ENCODE peak calls at places on chromosomes 3 and 15, in ten cellular contexts. One of them, this sample, is unnamed.

GRCh38 chr3:10703875-10704274 is 112.2 kb upstream of the SLC6A11 start:
- DNase-seq in NB4: peak; percentile 52
- DNase-seq in stomach: no peak
- DNase-seq in GM12878: no peak
- DNase-seq in lower leg skin: no peak
- DNase-seq in ovary: no peak
- DNase-seq in Peyer's patch: no peak
- DNase-seq in tibial nerve: no peak
- DNase-seq in endothelial cell of umbilical vein: no peak
- DNase-seq in esophagus squamous epithelium: no peak
- DNase-seq in this sample: no peak

GRCh38 chr3:13577181-13578121 is 28.5 kb downstream of the FBLN2 start:
- DNase-seq in stomach: no peak
- DNase-seq in Peyer's patch: no peak
- DNase-seq in ovary: no peak
- DNase-seq in esophagus squamous epithelium: no peak
- DNase-seq in GM12878: no peak
- DNase-seq in tibial nerve: no peak
- DNase-seq in lower leg skin: no peak
- DNase-seq in NB4: no peak
- DNase-seq in endothelial cell of umbilical vein: no peak
- DNase-seq in this sample: no peak

GRCh38 chr15:44861439-44861910 is 95.0 kb upstream of the TERB2 start:
- DNase-seq in stomach: no peak
- DNase-seq in GM12878: no peak
- DNase-seq in Peyer's patch: no peak
- DNase-seq in ovary: no peak
- DNase-seq in endothelial cell of umbilical vein: no peak
- DNase-seq in esophagus squamous epithelium: no peak
- DNase-seq in tibial nerve: no peak
- DNase-seq in NB4: no peak
- DNase-seq in lower leg skin: no peak
- DNase-seq in this sample: peak; percentile 36

GRCh38 chr3:180615954-180616353 is 14.0 kb downstream of the TTC14 start:
- DNase-seq in NB4: no peak
- DNase-seq in stomach: no peak
- DNase-seq in esophagus squamous epithelium: no peak
- DNase-seq in GM12878: no peak
- DNase-seq in tibial nerve: no peak
- DNase-seq in lower leg skin: no peak
- DNase-seq in ovary: no peak
- DNase-seq in endothelial cell of umbilical vein: no peak
- DNase-seq in Peyer's patch: no peak
- DNase-seq in this sample: no peak

GRCh38 chr15:40471105-40471777 is 457 bp downstream of the CHST14 start:
- DNase-seq in esophagus squamous epithelium: no peak
- DNase-seq in ovary: peak; percentile 46
- DNase-seq in tibial nerve: no peak
- DNase-seq in Peyer's patch: peak; percentile 57
- DNase-seq in endothelial cell of umbilical vein: peak; percentile 41
- DNase-seq in NB4: peak; percentile 85
- DNase-seq in stomach: no peak
- DNase-seq in lower leg skin: no peak
- DNase-seq in GM12878: no peak
- DNase-seq in this sample: peak; percentile 40

GRCh38 chr15:63056843-63057242 is 14.3 kb downstream of the TPM1 start:
- DNase-seq in tibial nerve: no peak
- DNase-seq in stomach: peak; percentile 50
- DNase-seq in NB4: no peak
- DNase-seq in GM12878: no peak
- DNase-seq in Peyer's patch: peak; percentile 58
- DNase-seq in endothelial cell of umbilical vein: no peak
- DNase-seq in lower leg skin: no peak
- DNase-seq in ovary: peak; percentile 89
- DNase-seq in esophagus squamous epithelium: no peak
- DNase-seq in this sample: no peak

GRCh38 chr3:12964713-12965612 is 108.3 kb downstream of the IQSEC1 start:
- DNase-seq in Peyer's patch: no peak
- DNase-seq in stomach: no peak
- DNase-seq in endothelial cell of umbilical vein: no peak
- DNase-seq in esophagus squamous epithelium: no peak
- DNase-seq in tibial nerve: no peak
- DNase-seq in lower leg skin: no peak
- DNase-seq in ovary: no peak
- DNase-seq in NB4: no peak
- DNase-seq in GM12878: no peak
- DNase-seq in this sample: no peak

GRCh38 chr15:45662375-45662774 is 27.5 kb downstream of the SQOR start:
- DNase-seq in lower leg skin: no peak
- DNase-seq in esophagus squamous epithelium: no peak
- DNase-seq in endothelial cell of umbilical vein: no peak
- DNase-seq in GM12878: no peak
- DNase-seq in Peyer's patch: no peak
- DNase-seq in tibial nerve: no peak
- DNase-seq in ovary: no peak
- DNase-seq in NB4: no peak
- DNase-seq in stomach: no peak
- DNase-seq in this sample: no peak

GRCh38 chr3:159852821-159853505 is 135.7 kb upstream of the IL12A start:
- DNase-seq in esophagus squamous epithelium: no peak
- DNase-seq in NB4: no peak
- DNase-seq in lower leg skin: no peak
- DNase-seq in GM12878: no peak
- DNase-seq in Peyer's patch: no peak
- DNase-seq in stomach: no peak
- DNase-seq in endothelial cell of umbilical vein: peak; percentile 97
- DNase-seq in ovary: peak; percentile 19
- DNase-seq in tibial nerve: no peak
- DNase-seq in this sample: peak; percentile 12

DNA sequence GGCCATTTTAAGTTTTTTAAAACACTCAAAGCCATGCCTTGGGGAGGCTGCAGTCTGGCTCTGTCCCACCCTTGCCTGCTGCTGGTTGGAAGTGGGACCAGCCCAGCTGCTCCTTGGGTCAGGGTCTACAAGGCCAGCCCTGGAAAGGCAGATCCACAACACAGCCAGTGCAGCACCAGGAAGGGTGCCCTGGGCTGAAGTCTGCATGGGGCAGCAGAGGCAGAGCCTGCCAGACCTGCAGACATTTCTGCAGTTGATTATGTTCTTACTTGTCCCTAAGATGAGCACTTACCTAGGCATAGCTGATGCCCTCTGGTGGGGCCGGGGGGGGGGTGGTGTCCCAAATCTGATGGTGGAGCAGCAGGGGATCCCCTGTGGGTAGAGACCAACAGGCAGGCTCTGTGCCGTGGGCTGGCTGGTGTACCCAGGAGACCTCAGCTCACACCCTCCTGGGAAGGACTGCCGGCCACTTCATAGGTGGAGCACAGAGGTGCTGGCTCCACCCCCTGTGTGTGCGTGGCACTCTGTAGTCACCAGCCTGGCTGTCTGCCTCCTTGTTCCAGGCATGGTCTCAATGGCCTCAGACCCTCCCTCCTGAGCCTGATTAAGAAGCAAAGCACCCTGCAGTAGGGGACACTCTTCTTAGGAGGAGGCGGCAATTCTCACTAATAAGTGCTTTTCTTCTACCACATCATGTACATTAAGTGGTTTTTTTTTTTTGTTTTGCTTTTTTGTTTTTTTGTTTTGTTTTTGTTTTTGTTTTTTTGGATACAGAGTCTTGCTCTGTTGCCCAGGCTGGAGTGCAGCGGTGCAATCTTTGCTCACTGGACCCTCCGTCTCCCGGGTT is 97.4 kb upstream of the KLF13 start:
- DNase-seq in lower leg skin: no peak
- DNase-seq in NB4: peak; percentile 54
- DNase-seq in GM12878: peak; percentile 91
- DNase-seq in endothelial cell of umbilical vein: no peak
- DNase-seq in ovary: no peak
- DNase-seq in tibial nerve: no peak
- DNase-seq in Peyer's patch: peak; percentile 81
- DNase-seq in stomach: peak; percentile 88
- DNase-seq in esophagus squamous epithelium: no peak
- DNase-seq in this sample: no peak
- TF ChIP-seq POLR2A in lower leg skin: no peak
- TF ChIP-seq POLR2A in NB4: no peak
- TF ChIP-seq POLR2A in GM12878: peak; percentile 85
- TF ChIP-seq POLR2A in endothelial cell of umbilical vein: no peak
- TF ChIP-seq POLR2A in ovary: no peak
- TF ChIP-seq POLR2A in tibial nerve: no peak
- TF ChIP-seq POLR2A in Peyer's patch: peak; percentile 34
- TF ChIP-seq POLR2A in stomach: no peak
- TF ChIP-seq POLR2A in esophagus squamous epithelium: no peak
- TF ChIP-seq POLR2A in this sample: no peak

DNA sequence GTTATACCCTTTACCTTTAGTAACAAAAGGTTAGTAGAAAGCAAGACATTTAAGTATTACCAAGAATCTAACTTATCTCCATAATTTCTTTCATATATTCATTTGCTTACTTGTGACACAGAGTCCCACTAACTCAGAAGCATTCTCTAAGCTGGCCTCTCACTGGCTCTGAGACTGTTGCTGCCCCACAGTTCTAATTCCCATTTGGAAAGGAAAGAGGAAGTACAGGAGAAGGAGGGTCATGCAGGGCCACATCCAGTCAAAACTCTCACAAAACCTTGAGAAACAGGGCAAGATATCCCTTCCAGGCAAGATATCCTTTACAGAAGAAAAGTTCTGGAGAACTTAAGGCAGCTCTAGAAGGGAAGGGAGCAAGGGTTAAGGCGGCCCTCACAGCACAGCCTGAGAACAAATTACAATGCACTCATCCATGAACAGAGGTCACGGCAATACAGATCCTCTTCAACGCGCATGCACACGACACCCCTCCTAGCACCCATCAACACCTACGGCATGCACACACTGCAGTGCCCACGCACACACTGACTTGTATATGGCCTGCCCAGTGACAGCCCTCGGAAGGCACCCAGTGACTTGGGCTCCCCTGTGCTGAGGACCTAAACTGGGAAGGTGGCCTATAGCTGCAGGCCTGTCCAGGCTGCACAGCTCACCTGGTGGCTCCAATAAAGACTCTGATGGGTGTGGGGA is 13.0 kb upstream of the MYO5C start:
- DNase-seq in esophagus squamous epithelium: no peak
- DNase-seq in ovary: no peak
- DNase-seq in stomach: no peak
- DNase-seq in tibial nerve: no peak
- DNase-seq in endothelial cell of umbilical vein: peak; percentile 62
- DNase-seq in lower leg skin: no peak
- DNase-seq in Peyer's patch: no peak
- DNase-seq in NB4: peak; percentile 35
- DNase-seq in GM12878: no peak
- DNase-seq in this sample: no peak
- TF ChIP-seq POLR2A in esophagus squamous epithelium: no peak
- TF ChIP-seq POLR2A in ovary: no peak
- TF ChIP-seq POLR2A in stomach: no peak
- TF ChIP-seq POLR2A in tibial nerve: no peak
- TF ChIP-seq POLR2A in endothelial cell of umbilical vein: no peak
- TF ChIP-seq POLR2A in lower leg skin: no peak
- TF ChIP-seq POLR2A in Peyer's patch: no peak
- TF ChIP-seq POLR2A in NB4: no peak
- TF ChIP-seq POLR2A in GM12878: no peak
- TF ChIP-seq POLR2A in this sample: no peak

GRCh38 chr3:186787642-186788481 is 4.5 kb downstream of the EIF4A2 start:
- DNase-seq in GM12878: no peak
- DNase-seq in Peyer's patch: no peak
- DNase-seq in ovary: no peak
- DNase-seq in lower leg skin: no peak
- DNase-seq in NB4: no peak
- DNase-seq in esophagus squamous epithelium: no peak
- DNase-seq in endothelial cell of umbilical vein: no peak
- DNase-seq in stomach: no peak
- DNase-seq in tibial nerve: no peak
- DNase-seq in this sample: no peak
- TF ChIP-seq POLR2A in GM12878: no peak
- TF ChIP-seq POLR2A in Peyer's patch: no peak
- TF ChIP-seq POLR2A in ovary: no peak
- TF ChIP-seq POLR2A in lower leg skin: no peak
- TF ChIP-seq POLR2A in NB4: no peak
- TF ChIP-seq POLR2A in esophagus squamous epithelium: no peak
- TF ChIP-seq POLR2A in endothelial cell of umbilical vein: peak; percentile 57
- TF ChIP-seq POLR2A in stomach: no peak
- TF ChIP-seq POLR2A in tibial nerve: no peak
- TF ChIP-seq POLR2A in this sample: no peak

GRCh38 chr3:133572158-133573053 is 1.1 kb upstream of the CDV3 start:
- DNase-seq in ovary: peak; percentile 44
- DNase-seq in stomach: no peak
- DNase-seq in GM12878: peak; percentile 82
- DNase-seq in lower leg skin: no peak
- DNase-seq in NB4: peak; percentile 94
- DNase-seq in esophagus squamous epithelium: no peak
- DNase-seq in tibial nerve: no peak
- DNase-seq in endothelial cell of umbilical vein: no peak
- DNase-seq in Peyer's patch: no peak
- DNase-seq in this sample: no peak

GRCh38 chr3:133573629-133574194 is at the start of gene CDV3:
- DNase-seq in NB4: no peak
- DNase-seq in ovary: no peak
- DNase-seq in esophagus squamous epithelium: no peak
- DNase-seq in stomach: no peak
- DNase-seq in endothelial cell of umbilical vein: no peak
- DNase-seq in tibial nerve: no peak
- DNase-seq in lower leg skin: peak; percentile 32
- DNase-seq in GM12878: no peak
- DNase-seq in Peyer's patch: no peak
- DNase-seq in this sample: peak; percentile 55

GRCh38 chr3:133575121-133575520 is 1.6 kb downstream of the CDV3 start:
- DNase-seq in GM12878: peak; percentile 30
- DNase-seq in esophagus squamous epithelium: no peak
- DNase-seq in endothelial cell of umbilical vein: peak; percentile 21
- DNase-seq in lower leg skin: no peak
- DNase-seq in Peyer's patch: no peak
- DNase-seq in NB4: peak; percentile 26
- DNase-seq in ovary: no peak
- DNase-seq in tibial nerve: no peak
- DNase-seq in stomach: no peak
- DNase-seq in this sample: no peak

GRCh38 chr3:133574260-133574881 is 885 bp downstream of the CDV3 start:
- DNase-seq in endothelial cell of umbilical vein: peak; percentile 75
- DNase-seq in lower leg skin: peak; percentile 41
- DNase-seq in esophagus squamous epithelium: no peak
- DNase-seq in ovary: peak; percentile 82
- DNase-seq in tibial nerve: peak; percentile 37
- DNase-seq in GM12878: peak; percentile 58
- DNase-seq in NB4: peak; percentile 74
- DNase-seq in stomach: peak; percentile 76
- DNase-seq in Peyer's patch: peak; percentile 85
- DNase-seq in this sample: peak; percentile 78

DNA sequence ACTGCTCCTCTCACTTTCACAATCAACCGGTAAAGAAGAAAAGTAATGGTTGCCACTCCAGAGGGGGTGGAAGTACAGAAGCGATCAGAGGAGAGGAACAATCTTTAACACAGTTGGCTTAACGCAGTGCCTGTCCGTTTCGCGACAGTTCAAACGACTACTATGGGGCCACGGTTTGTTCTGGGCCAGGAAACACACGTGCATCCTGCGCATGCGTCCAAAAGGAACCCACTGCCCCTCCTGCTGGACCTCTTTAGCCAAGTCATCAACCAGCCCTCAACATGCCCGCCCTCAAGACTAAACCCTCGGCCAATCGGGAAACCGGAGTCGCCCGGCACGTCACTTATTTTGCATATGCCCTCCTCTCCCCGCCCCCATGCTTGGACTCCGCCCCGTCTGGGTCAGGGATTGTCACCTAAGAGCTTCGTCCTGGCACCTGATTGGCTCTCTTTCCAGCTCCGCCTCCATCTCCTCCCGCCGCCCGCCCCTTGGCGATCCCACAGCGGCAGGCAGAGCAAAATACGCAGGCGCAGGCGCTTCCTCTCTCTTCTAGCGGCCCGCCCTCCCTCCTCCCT is 345 bp upstream of the CDV3 start:
- DNase-seq in stomach: peak; percentile 100
- DNase-seq in ovary: peak; percentile 100
- DNase-seq in GM12878: peak; percentile 99
- DNase-seq in endothelial cell of umbilical vein: peak; percentile 100
- DNase-seq in esophagus squamous epithelium: no peak
- DNase-seq in Peyer's patch: peak; percentile 100
- DNase-seq in NB4: peak; percentile 100
- DNase-seq in tibial nerve: peak; percentile 100
- DNase-seq in lower leg skin: peak; percentile 100
- DNase-seq in this sample: peak; percentile 100
- TF ChIP-seq POLR2A in stomach: no peak
- TF ChIP-seq POLR2A in ovary: peak; percentile 34
- TF ChIP-seq POLR2A in GM12878: no peak
- TF ChIP-seq POLR2A in endothelial cell of umbilical vein: peak; percentile 77
- TF ChIP-seq POLR2A in esophagus squamous epithelium: no peak
- TF ChIP-seq POLR2A in Peyer's patch: peak; percentile 4
- TF ChIP-seq POLR2A in NB4: peak; percentile 75
- TF ChIP-seq POLR2A in tibial nerve: peak; percentile 48
- TF ChIP-seq POLR2A in lower leg skin: no peak
- TF ChIP-seq POLR2A in this sample: peak; percentile 57